ENCODE peak calls at places on chromosomes 6 and 20, in six cellular contexts. C is thyroid gland, G is left lung, L is lower lobe of right lung, J is pancreas, H is hepatocyte. Q is an unnamed sample. For H3K36me3 and H3K27me3, the result is how much of the 10 kb centered on the place peaks cover.

GRCh38 chr20:5947276-5947675 is 3.1 kb downstream of the TRMT6 start:
- DNase-seq in L (peak), C (no peak), H (no peak), J (no peak), G (peak), Q (no peak)

GRCh38 chr20:61413752-61414151 is 161.7 kb downstream of the CDH4 start:
- DNase-seq in G (no peak), C (no peak), J (no peak), L (no peak), H (no peak), Q (no peak)

GRCh38 chr6:111874030-111874425 is 776 bp upstream of the FYN start:
- DNase-seq in G (no peak), L (no peak), H (no peak), J (no peak), C (peak), Q (no peak)

GRCh38 chr6:44116643-44117382 is 10.4 kb downstream of the MRPL14 start:
- DNase-seq in G (no peak), L (no peak), H (peak), J (peak), C (no peak), Q (no peak)

GRCh38 chr20:4513720-4514119 is 208.0 kb upstream of the PRND start:
- DNase-seq in J (no peak), G (no peak), C (no peak), L (no peak), H (no peak), Q (no peak)

GRCh38 chr6:33840064-33840926 is 36.5 kb upstream of the MLN start:
- DNase-seq in L (no peak), H (peak), C (no peak), G (peak), J (no peak), Q (no peak)

GRCh38 chr6:50128420-50129005 is 78.8 kb upstream of the DEFB112 start:
- DNase-seq in C (no peak), J (no peak), L (no peak), H (peak), G (no peak), Q (no peak)

GRCh38 chr6:44956426-44956825 is 371.7 kb upstream of the RUNX2 start:
- DNase-seq in G (no peak), L (no peak), J (no peak), H (no peak), C (no peak), Q (no peak)

GRCh38 chr20:45685896-45686295 is 15.9 kb upstream of the WFDC11 start:
- DNase-seq in C (no peak), J (no peak), G (no peak), L (no peak), H (peak), Q (peak)

GRCh38 chr6:34242252-34243130 is 5.8 kb downstream of the HMGA1 start:
- DNase-seq in J (no peak), G (no peak), C (no peak), H (no peak), L (peak), Q (peak)

GRCh38 chr20:3924304-3925112 is 35.3 kb downstream of the PANK2 start:
- DNase-seq in J (no peak), L (peak), G (peak), C (no peak), H (no peak), Q (no peak)

GRCh38 chr6:135251416-135251815 is 70.3 kb downstream of the MYB start:
- DNase-seq in L (no peak), H (no peak), J (peak), G (peak), C (no peak), Q (peak)

GRCh38 chr6:142735182-142735581 is 209.8 kb downstream of the HIVEP2 start:
- DNase-seq in L (no peak), G (no peak), C (no peak), H (no peak), J (no peak), Q (no peak)

DNA sequence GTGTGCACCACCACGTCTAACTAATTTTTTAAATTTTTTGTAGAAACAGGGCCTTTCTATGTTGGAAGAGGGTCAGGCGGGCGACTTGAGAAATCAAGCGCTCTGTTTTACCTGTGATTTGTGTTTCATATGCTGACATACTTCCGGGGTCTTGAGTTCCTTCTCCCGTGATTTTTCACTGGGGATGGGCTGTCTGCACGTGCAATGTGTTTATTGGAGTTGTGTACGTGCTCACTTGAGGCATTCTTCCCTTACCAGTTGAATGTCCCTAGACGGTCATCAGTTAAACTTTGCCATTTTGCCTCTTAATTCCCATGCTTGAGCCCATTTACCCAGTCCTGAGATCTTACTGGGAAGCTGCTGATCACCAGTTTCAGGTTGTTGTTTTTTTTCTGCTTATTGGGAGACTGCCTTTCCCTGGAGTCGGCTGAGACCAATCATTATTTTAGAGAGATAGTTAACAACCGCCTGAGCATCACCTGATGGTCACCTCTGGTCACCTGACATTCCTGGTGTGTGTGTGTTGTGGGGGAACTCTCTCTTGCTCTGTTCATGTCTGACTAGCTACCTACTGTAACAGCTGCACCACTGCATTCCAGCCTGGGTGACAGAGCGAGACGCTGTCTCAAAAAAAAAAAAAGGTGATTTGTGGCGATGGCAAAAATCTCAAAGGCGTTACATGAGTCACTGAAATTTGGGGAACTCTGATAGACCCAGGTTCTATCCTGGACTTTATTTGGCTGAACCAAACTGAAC is 34.8 kb upstream of the NCOA3 start:
- DNase-seq in H (no peak), C (peak), L (no peak), J (no peak), G (no peak), Q (no peak)
- H3K4me3 ChIP-seq in H (no peak), C (no peak), L (no peak), J (no peak), G (no peak), Q (no peak)

DNA sequence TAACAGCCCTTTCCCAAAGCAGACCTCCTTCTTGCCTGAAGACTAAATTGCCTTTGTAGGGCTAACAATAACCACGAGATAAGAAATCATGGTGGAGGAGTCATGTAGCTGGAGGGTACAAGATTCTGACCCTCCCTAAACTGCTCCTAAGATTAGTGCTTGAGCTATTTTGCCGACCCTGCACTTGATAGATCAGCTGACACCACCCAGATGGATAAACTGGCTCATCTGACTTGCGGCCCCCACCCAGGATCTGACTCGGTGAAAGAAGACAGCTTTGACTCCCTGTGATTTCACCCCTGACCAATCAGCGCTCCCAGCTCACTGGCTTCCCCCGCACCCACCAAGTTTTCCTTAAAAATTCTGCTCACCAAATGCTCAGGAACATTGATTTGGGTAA is 57.6 kb upstream of the UNC93A start:
- DNase-seq in C (no peak), L (no peak), H (no peak), G (no peak), J (no peak), Q (no peak)
- H3K36me3 ChIP-seq in C (under half), L (under half), H (under half), G (under half), J (under half), Q (under half)

GRCh38 chr6:166691741-166692140 is 64.7 kb upstream of the RPS6KA2 start:
- DNase-seq in J (no peak), L (no peak), C (peak), G (no peak), H (no peak), Q (no peak)

GRCh38 chr6:166691199-166691598 is 64.1 kb upstream of the RPS6KA2 start:
- DNase-seq in J (no peak), L (no peak), G (peak), C (peak), H (peak), Q (no peak)

GRCh38 chr6:166692723-166693302 is 65.8 kb upstream of the RPS6KA2 start:
- DNase-seq in H (no peak), G (no peak), J (no peak), C (no peak), L (no peak), Q (no peak)

GRCh38 chr6:166693880-166694279 is 66.8 kb upstream of the RPS6KA2 start:
- DNase-seq in G (no peak), L (no peak), C (no peak), H (no peak), J (no peak), Q (no peak)

GRCh38 chr6:166697113-166697512 is 70.1 kb upstream of the RPS6KA2 start:
- DNase-seq in G (no peak), J (no peak), L (no peak), C (no peak), H (no peak), Q (no peak)
- H3K27me3 ChIP-seq in G (under half), J (under half), L (under half), C (under half), H (under half), Q (under half)

GRCh38 chr20:44598413-44599290 is 16.3 kb downstream of the PKIG start:
- DNase-seq in L (no peak), C (no peak), G (no peak), H (no peak), J (no peak), Q (peak)

GRCh38 chr20:44597516-44597915 is 15.1 kb downstream of the PKIG start:
- DNase-seq in J (no peak), G (no peak), L (no peak), H (no peak), C (no peak), Q (no peak)

GRCh38 chr20:44599715-44600114 is 17.3 kb downstream of the PKIG start:
- DNase-seq in G (no peak), H (no peak), J (no peak), C (no peak), L (no peak), Q (no peak)

GRCh38 chr20:44596876-44597275 is 14.5 kb downstream of the PKIG start:
- DNase-seq in H (no peak), C (no peak), J (no peak), L (no peak), G (no peak), Q (no peak)

DNA sequence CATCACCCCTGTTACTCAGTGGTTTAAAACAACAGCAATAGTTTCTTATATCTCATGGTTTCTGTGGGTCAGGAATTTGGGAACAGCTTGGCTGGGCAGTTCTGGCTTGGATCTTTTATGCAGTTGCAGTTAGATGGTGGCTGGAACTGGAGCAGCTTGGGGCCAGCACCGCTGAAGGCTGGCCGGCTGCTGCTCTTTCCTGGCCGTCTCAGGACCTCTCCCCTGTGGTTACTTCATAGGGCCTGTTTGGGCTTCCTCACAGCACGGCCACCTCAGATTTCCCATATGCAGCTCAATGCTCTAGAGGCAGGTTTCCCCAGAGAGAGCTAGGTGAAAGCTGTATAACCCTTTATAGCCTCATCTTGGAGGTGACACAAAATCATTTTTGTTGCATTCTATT is 15.6 kb downstream of the PKIG start:
- DNase-seq in L (no peak), J (no peak), C (no peak), H (no peak), G (no peak), Q (no peak)
- H3K4me3 ChIP-seq in L (no peak), J (no peak), C (no peak), H (no peak), G (no peak), Q (no peak)

GRCh38 chr20:47647994-47648393 is 137.3 kb downstream of the SULF2 start:
- DNase-seq in H (no peak), J (no peak), L (no peak), G (no peak), C (no peak), Q (no peak)

GRCh38 chr20:47638851-47639250 is 137.2 kb downstream of the NCOA3 start:
- DNase-seq in L (no peak), J (no peak), C (no peak), G (no peak), H (no peak), Q (no peak)

GRCh38 chr20:47642118-47642517 is 140.4 kb downstream of the NCOA3 start:
- DNase-seq in J (no peak), C (no peak), H (no peak), G (no peak), L (no peak), Q (no peak)

GRCh38 chr20:47645632-47646031 is 139.6 kb downstream of the SULF2 start:
- DNase-seq in G (no peak), J (no peak), L (no peak), H (no peak), C (no peak), Q (no peak)

GRCh38 chr20:47642624-47643023 is 140.9 kb downstream of the NCOA3 start:
- DNase-seq in G (no peak), L (no peak), J (no peak), H (no peak), C (no peak), Q (no peak)
- H3K36me3 ChIP-seq in G (under half), L (half or more), J (under half), H (under half), C (under half), Q (under half)

Q was measured in H7.